ENCODE peak calls at places on chromosome 21, in five cellular contexts. B, J, O, E and C are unnamed samples.
A peak's percentile ranks its signal among the peaks of the same experiment; 100 is the strongest.

GRCh38 chr21:36773111-36773510 is 74.2 kb downstream of the SIM2 start:
- DNase-seq in B (no peak), J (no peak), O (peak; percentile 53), E (no peak), C (no peak)

GRCh38 chr21:36661511-36662309 is 37.2 kb upstream of the SIM2 start:
- DNase-seq in B (no peak), J (peak; percentile 58), O (peak; percentile 18), E (no peak), C (no peak)

GRCh38 chr21:42668620-42669019 is 15.2 kb downstream of the PDE9A start:
- DNase-seq in B (no peak), J (no peak), O (no peak), E (no peak), C (no peak)

GRCh38 chr21:38467369-38467768 is 30.9 kb downstream of the ERG start:
- DNase-seq in B (no peak), J (no peak), O (no peak), E (no peak), C (no peak)

GRCh38 chr21:41632748-41633475 is 125.0 kb upstream of the TMPRSS2 start:
- DNase-seq in B (no peak), J (no peak), O (no peak), E (no peak), C (no peak)

GRCh38 chr21:42695324-42696025 is 42.1 kb downstream of the PDE9A start:
- DNase-seq in B (no peak), J (no peak), O (peak; percentile 20), E (no peak), C (no peak)

GRCh38 chr21:30256100-30256499 is 26.6 kb downstream of the KRTAP24-1 start:
- DNase-seq in B (no peak), J (no peak), O (no peak), E (no peak), C (no peak)

GRCh38 chr21:28783641-28784185 is 209.0 kb downstream of the LTN1 start:
- DNase-seq in B (no peak), J (no peak), O (no peak), E (no peak), C (no peak)

GRCh38 chr21:37393030-37393429 is 26.5 kb downstream of the DYRK1A start:
- DNase-seq in B (no peak), J (no peak), O (no peak), E (no peak), C (no peak)

GRCh38 chr21:38798481-38798882 is 7.2 kb upstream of the ETS2 start:
- DNase-seq in B (no peak), J (peak; percentile 57), O (no peak), E (no peak), C (no peak)

GRCh38 chr21:35216966-35217365 is 167.9 kb upstream of the RUNX1 start:
- DNase-seq in B (no peak), J (no peak), O (no peak), E (no peak), C (no peak)

GRCh38 chr21:36790616-36791015 is 91.7 kb downstream of the SIM2 start:
- DNase-seq in B (no peak), J (no peak), O (no peak), E (no peak), C (no peak)

GRCh38 chr21:42781150-42781980 is 98.0 kb downstream of the WDR4 start:
- DNase-seq in B (no peak), J (peak; percentile 77), O (no peak), E (no peak), C (no peak)

GRCh38 chr21:40300300-40300699 is 433.1 kb downstream of the PCP4 start:
- DNase-seq in B (no peak), J (no peak), O (no peak), E (no peak), C (no peak)

GRCh38 chr21:45228656-45229240 is 58.9 kb downstream of the POFUT2 start:
- DNase-seq in B (no peak), J (no peak), O (no peak), E (no peak), C (no peak)

GRCh38 chr21:17613242-17613676 is 558 bp upstream of the BTG3 start:
- DNase-seq in B (no peak), J (no peak), O (peak; percentile 9), E (no peak), C (no peak)

GRCh38 chr21:42092805-42093590 is 21.9 kb downstream of the UMODL1 start:
- DNase-seq in B (no peak), J (no peak), O (no peak), E (no peak), C (no peak)

GRCh38 chr21:21688877-21689276 is 690.7 kb downstream of the NCAM2 start:
- DNase-seq in B (no peak), J (peak; percentile 58), O (peak; percentile 13), E (no peak), C (no peak)

GRCh38 chr21:43734131-43734634 is 15.3 kb downstream of the PDXK start:
- DNase-seq in B (no peak), J (no peak), O (no peak), E (no peak), C (no peak)

GRCh38 chr21:28798798-28799197 is 193.9 kb downstream of the LTN1 start:
- DNase-seq in B (no peak), J (no peak), O (peak; percentile 31), E (no peak), C (no peak)

GRCh38 chr21:42097860-42098259 is 26.7 kb downstream of the UMODL1 start:
- DNase-seq in B (peak; percentile 67), J (no peak), O (peak; percentile 97), E (no peak), C (peak; percentile 85)

GRCh38 chr21:44380876-44381275 is 27.5 kb downstream of the TRPM2 start:
- DNase-seq in B (no peak), J (no peak), O (no peak), E (no peak), C (no peak)

GRCh38 chr21:16040601-16041000 is 310.8 kb downstream of the USP25 start:
- DNase-seq in B (no peak), J (no peak), O (peak; percentile 3), E (no peak), C (no peak)

GRCh38 chr21:31008355-31008754 is 29.9 kb downstream of the KRTAP19-8 start:
- DNase-seq in B (no peak), J (no peak), O (no peak), E (no peak), C (no peak)

GRCh38 chr21:45050786-45051489 is 23.4 kb upstream of the ADARB1 start:
- DNase-seq in B (no peak), J (no peak), O (no peak), E (no peak), C (peak; percentile 99)

GRCh38 chr21:28148400-28149064 is 844.1 kb downstream of the LTN1 start:
- DNase-seq in B (no peak), J (no peak), O (no peak), E (no peak), C (no peak)

GRCh38 chr21:45985471-45986315 is 4.1 kb downstream of the COL6A1 start:
- DNase-seq in B (no peak), J (no peak), O (no peak), E (no peak), C (no peak)

GRCh38 chr21:36355868-36356267 is 29.3 kb upstream of the CHAF1B start:
- DNase-seq in B (no peak), J (no peak), O (no peak), E (no peak), C (no peak)

GRCh38 chr21:37006521-37007291 is at the start of gene RIPPLY3:
- DNase-seq in B (no peak), J (peak; percentile 56), O (peak; percentile 11), E (peak; percentile 34), C (no peak)

GRCh38 chr21:31157756-31158155 is 119.5 kb upstream of the KRTAP19-8 start:
- DNase-seq in B (no peak), J (no peak), O (no peak), E (no peak), C (no peak)